ENCODE peak calls at places on chromosome 5, in eight cellular contexts. One of them, this sample, is unnamed.

GRCh38 chr5:146137967-146138403 is 32.6 kb upstream of the PLAC8L1 start:
- DNase-seq in uterus: no peak
- DNase-seq in ovary: no peak
- DNase-seq in brain microvascular endothelial cell: peak; percentile 32
- DNase-seq in CD8-positive, alpha-beta T cell: no peak
- DNase-seq in sigmoid colon: no peak
- DNase-seq in AG04450: peak; percentile 39
- DNase-seq in lung: peak; percentile 48
- DNase-seq in this sample: peak; percentile 9

GRCh38 chr5:117809251-117809650 is 1179.1 kb downstream of the DTWD2 start:
- DNase-seq in CD8-positive, alpha-beta T cell: no peak
- DNase-seq in lung: no peak
- DNase-seq in sigmoid colon: no peak
- DNase-seq in brain microvascular endothelial cell: no peak
- DNase-seq in ovary: no peak
- DNase-seq in uterus: no peak
- DNase-seq in AG04450: no peak
- DNase-seq in this sample: no peak

GRCh38 chr5:130135506-130135905 is 231.2 kb downstream of the CHSY3 start:
- DNase-seq in ovary: no peak
- DNase-seq in CD8-positive, alpha-beta T cell: no peak
- DNase-seq in sigmoid colon: no peak
- DNase-seq in AG04450: no peak
- DNase-seq in lung: no peak
- DNase-seq in uterus: no peak
- DNase-seq in brain microvascular endothelial cell: peak; percentile 72
- DNase-seq in this sample: peak; percentile 80

GRCh38 chr5:27387535-27388073 is 349.2 kb upstream of the CDH9 start:
- DNase-seq in ovary: no peak
- DNase-seq in lung: no peak
- DNase-seq in CD8-positive, alpha-beta T cell: no peak
- DNase-seq in uterus: no peak
- DNase-seq in sigmoid colon: no peak
- DNase-seq in brain microvascular endothelial cell: no peak
- DNase-seq in AG04450: no peak
- DNase-seq in this sample: no peak

GRCh38 chr5:178237431-178238312 is 5.1 kb upstream of the PHYKPL start:
- DNase-seq in uterus: no peak
- DNase-seq in sigmoid colon: no peak
- DNase-seq in lung: no peak
- DNase-seq in ovary: no peak
- DNase-seq in brain microvascular endothelial cell: no peak
- DNase-seq in AG04450: no peak
- DNase-seq in CD8-positive, alpha-beta T cell: no peak
- DNase-seq in this sample: peak; percentile 60

GRCh38 chr5:102511666-102512065 is 12.9 kb upstream of the SLCO6A1 start:
- DNase-seq in lung: no peak
- DNase-seq in AG04450: no peak
- DNase-seq in uterus: no peak
- DNase-seq in sigmoid colon: no peak
- DNase-seq in ovary: no peak
- DNase-seq in CD8-positive, alpha-beta T cell: no peak
- DNase-seq in brain microvascular endothelial cell: peak; percentile 6
- DNase-seq in this sample: no peak

GRCh38 chr5:6583049-6583880 is 49.6 kb downstream of the NSUN2 start:
- DNase-seq in ovary: peak; percentile 69
- DNase-seq in CD8-positive, alpha-beta T cell: no peak
- DNase-seq in lung: peak; percentile 28
- DNase-seq in brain microvascular endothelial cell: no peak
- DNase-seq in AG04450: no peak
- DNase-seq in sigmoid colon: no peak
- DNase-seq in uterus: no peak
- DNase-seq in this sample: no peak

GRCh38 chr5:141040763-141041426 is 10.3 kb upstream of the PCDHB1 start:
- DNase-seq in uterus: peak; percentile 95
- DNase-seq in CD8-positive, alpha-beta T cell: peak; percentile 49
- DNase-seq in brain microvascular endothelial cell: peak; percentile 60
- DNase-seq in lung: peak; percentile 95
- DNase-seq in AG04450: no peak
- DNase-seq in ovary: peak; percentile 91
- DNase-seq in sigmoid colon: peak; percentile 96
- DNase-seq in this sample: peak; percentile 86

GRCh38 chr5:21931076-21931475 is 922.1 kb downstream of the CDH12 start:
- DNase-seq in AG04450: no peak
- DNase-seq in sigmoid colon: no peak
- DNase-seq in brain microvascular endothelial cell: no peak
- DNase-seq in ovary: no peak
- DNase-seq in uterus: no peak
- DNase-seq in CD8-positive, alpha-beta T cell: no peak
- DNase-seq in lung: no peak
- DNase-seq in this sample: no peak

GRCh38 chr5:110880413-110880812 is 141.6 kb downstream of the SLC25A46 start:
- DNase-seq in uterus: no peak
- DNase-seq in ovary: no peak
- DNase-seq in AG04450: peak; percentile 73
- DNase-seq in brain microvascular endothelial cell: peak; percentile 79
- DNase-seq in sigmoid colon: peak; percentile 56
- DNase-seq in lung: peak; percentile 47
- DNase-seq in CD8-positive, alpha-beta T cell: no peak
- DNase-seq in this sample: peak; percentile 55

GRCh38 chr5:161134123-161134522 is 282.1 kb upstream of the ATP10B start:
- DNase-seq in ovary: no peak
- DNase-seq in uterus: no peak
- DNase-seq in lung: no peak
- DNase-seq in AG04450: no peak
- DNase-seq in CD8-positive, alpha-beta T cell: no peak
- DNase-seq in brain microvascular endothelial cell: no peak
- DNase-seq in sigmoid colon: no peak
- DNase-seq in this sample: no peak

GRCh38 chr5:77896338-77896737 is 120.2 kb upstream of the TBCA start:
- DNase-seq in brain microvascular endothelial cell: no peak
- DNase-seq in uterus: no peak
- DNase-seq in ovary: no peak
- DNase-seq in lung: no peak
- DNase-seq in AG04450: no peak
- DNase-seq in CD8-positive, alpha-beta T cell: no peak
- DNase-seq in sigmoid colon: no peak
- DNase-seq in this sample: no peak

GRCh38 chr5:77892061-77893010 is 116.2 kb upstream of the TBCA start:
- DNase-seq in uterus: no peak
- DNase-seq in CD8-positive, alpha-beta T cell: peak; percentile 13
- DNase-seq in lung: no peak
- DNase-seq in sigmoid colon: no peak
- DNase-seq in brain microvascular endothelial cell: no peak
- DNase-seq in AG04450: no peak
- DNase-seq in ovary: no peak
- DNase-seq in this sample: no peak

GRCh38 chr5:77898385-77898784 is 122.2 kb upstream of the TBCA start:
- DNase-seq in AG04450: no peak
- DNase-seq in brain microvascular endothelial cell: no peak
- DNase-seq in uterus: no peak
- DNase-seq in ovary: no peak
- DNase-seq in sigmoid colon: no peak
- DNase-seq in CD8-positive, alpha-beta T cell: no peak
- DNase-seq in lung: no peak
- DNase-seq in this sample: no peak

DNA sequence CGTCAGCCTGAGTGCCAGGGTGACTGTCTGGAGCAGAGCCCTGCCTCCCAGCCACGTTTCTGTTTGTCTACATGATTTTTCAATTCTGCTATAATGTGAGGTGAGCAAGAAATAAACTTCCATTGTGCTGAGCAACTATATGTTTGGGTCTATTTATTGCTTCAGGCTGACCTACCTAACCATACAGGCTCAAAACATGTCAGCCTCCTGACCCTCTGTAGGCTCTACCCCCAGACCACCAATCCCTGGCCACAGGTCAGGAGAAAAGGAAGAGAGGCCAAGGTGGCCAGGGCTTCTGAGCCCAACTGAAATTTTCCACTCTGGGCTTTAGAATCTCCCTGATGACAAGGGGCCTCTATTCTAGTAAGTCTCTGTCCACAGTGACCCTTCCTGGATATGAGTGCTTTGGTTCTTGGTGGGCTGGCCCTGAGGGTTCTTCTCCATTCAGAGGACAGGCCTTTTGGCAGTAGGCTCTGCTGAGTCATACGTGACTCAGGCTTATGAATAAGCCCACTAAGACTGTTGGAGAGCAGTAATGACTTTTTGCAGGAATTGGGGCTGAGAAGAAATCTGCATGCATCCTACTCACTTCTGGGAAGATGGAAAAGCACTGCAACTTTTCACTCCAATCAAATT is 117.2 kb upstream of the TBCA start:
- DNase-seq in CD8-positive, alpha-beta T cell: no peak
- DNase-seq in sigmoid colon: no peak
- DNase-seq in uterus: no peak
- DNase-seq in lung: no peak
- DNase-seq in ovary: no peak
- DNase-seq in brain microvascular endothelial cell: peak; percentile 96
- DNase-seq in AG04450: peak; percentile 90
- DNase-seq in this sample: peak; percentile 68
- H3K27ac ChIP-seq in CD8-positive, alpha-beta T cell: no peak overlapping the region
- H3K27ac ChIP-seq in sigmoid colon: no peak overlapping the region
- H3K27ac ChIP-seq in uterus: no peak overlapping the region
- H3K27ac ChIP-seq in lung: no peak overlapping the region
- H3K27ac ChIP-seq in ovary: no peak overlapping the region
- H3K27ac ChIP-seq in brain microvascular endothelial cell: peak overlapping the region; percentile 58
- H3K27ac ChIP-seq in AG04450: peak overlapping the region; percentile 96
- H3K27ac ChIP-seq in this sample: no peak overlapping the region

GRCh38 chr5:83306572-83307241 is 164.8 kb upstream of the VCAN start:
- DNase-seq in lung: peak; percentile 53
- DNase-seq in AG04450: peak; percentile 53
- DNase-seq in ovary: no peak
- DNase-seq in sigmoid colon: peak; percentile 76
- DNase-seq in brain microvascular endothelial cell: peak; percentile 89
- DNase-seq in CD8-positive, alpha-beta T cell: no peak
- DNase-seq in uterus: no peak
- DNase-seq in this sample: peak; percentile 65
- H3K27ac ChIP-seq in lung: peak overlapping the region; percentile 40
- H3K27ac ChIP-seq in AG04450: no peak overlapping the region
- H3K27ac ChIP-seq in ovary: no peak overlapping the region
- H3K27ac ChIP-seq in sigmoid colon: no peak overlapping the region
- H3K27ac ChIP-seq in brain microvascular endothelial cell: no peak overlapping the region
- H3K27ac ChIP-seq in CD8-positive, alpha-beta T cell: no peak overlapping the region
- H3K27ac ChIP-seq in uterus: no peak overlapping the region
- H3K27ac ChIP-seq in this sample: no peak overlapping the region

DNA sequence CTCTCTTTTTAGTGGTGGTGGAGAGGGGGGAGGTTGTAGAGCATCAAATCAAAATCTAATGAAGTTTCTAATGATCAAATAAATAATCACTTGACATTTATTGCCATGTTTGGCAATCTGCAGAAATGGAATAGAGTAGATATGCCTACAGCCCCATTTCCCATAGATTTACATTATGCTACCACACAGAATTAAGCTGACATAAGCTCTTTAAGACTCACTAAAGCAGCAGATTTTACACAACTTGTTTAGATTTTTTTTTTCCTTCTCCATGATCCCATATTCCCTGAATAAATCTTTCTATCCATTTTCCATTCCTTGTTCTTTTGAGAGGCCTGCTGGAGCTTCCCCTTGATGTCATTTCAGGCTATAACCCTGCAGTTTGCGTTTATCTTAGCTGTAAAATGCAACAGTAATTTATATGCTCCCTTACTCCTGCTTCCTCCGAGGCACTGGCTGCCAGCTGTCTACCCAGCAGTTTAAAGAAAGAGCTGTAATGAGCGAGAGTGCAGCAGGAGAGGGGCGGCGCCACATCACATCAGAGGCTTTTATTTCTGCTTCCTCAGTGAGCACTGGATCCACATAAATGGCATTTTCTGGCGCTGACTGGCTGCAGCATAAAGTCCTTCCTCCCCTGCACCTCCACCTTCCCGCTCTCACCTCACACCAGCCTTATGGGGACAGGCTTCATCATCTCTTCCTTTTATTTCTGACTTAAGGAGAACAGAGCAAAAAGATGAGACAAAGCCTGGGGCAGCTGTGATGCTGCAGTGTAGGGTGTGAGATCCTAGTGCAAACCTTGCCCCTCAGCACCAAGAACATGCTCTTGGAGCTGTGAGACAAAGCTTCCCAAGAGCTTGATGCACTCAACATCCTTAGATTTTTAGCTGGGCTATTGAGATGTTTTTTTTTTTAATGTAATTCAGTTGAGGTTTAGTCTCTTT is 829.4 kb upstream of the ZNF608 start:
- DNase-seq in sigmoid colon: peak; percentile 69
- DNase-seq in ovary: no peak
- DNase-seq in brain microvascular endothelial cell: no peak
- DNase-seq in AG04450: no peak
- DNase-seq in uterus: peak; percentile 23
- DNase-seq in lung: no peak
- DNase-seq in CD8-positive, alpha-beta T cell: no peak
- DNase-seq in this sample: no peak
- H3K27ac ChIP-seq in sigmoid colon: no peak overlapping the region
- H3K27ac ChIP-seq in ovary: no peak overlapping the region
- H3K27ac ChIP-seq in brain microvascular endothelial cell: no peak overlapping the region
- H3K27ac ChIP-seq in AG04450: no peak overlapping the region
- H3K27ac ChIP-seq in uterus: no peak overlapping the region
- H3K27ac ChIP-seq in lung: no peak overlapping the region
- H3K27ac ChIP-seq in CD8-positive, alpha-beta T cell: no peak overlapping the region
- H3K27ac ChIP-seq in this sample: no peak overlapping the region

GRCh38 chr5:10689391-10690081 is 71.5 kb downstream of the DAP start:
- DNase-seq in ovary: no peak
- DNase-seq in lung: no peak
- DNase-seq in sigmoid colon: no peak
- DNase-seq in brain microvascular endothelial cell: peak; percentile 25
- DNase-seq in uterus: no peak
- DNase-seq in CD8-positive, alpha-beta T cell: no peak
- DNase-seq in AG04450: no peak
- DNase-seq in this sample: no peak
- H3K27ac ChIP-seq in ovary: no peak overlapping the region
- H3K27ac ChIP-seq in lung: no peak overlapping the region
- H3K27ac ChIP-seq in sigmoid colon: no peak overlapping the region
- H3K27ac ChIP-seq in brain microvascular endothelial cell: no peak overlapping the region
- H3K27ac ChIP-seq in uterus: no peak overlapping the region
- H3K27ac ChIP-seq in CD8-positive, alpha-beta T cell: no peak overlapping the region
- H3K27ac ChIP-seq in AG04450: no peak overlapping the region
- H3K27ac ChIP-seq in this sample: no peak overlapping the region

DNA sequence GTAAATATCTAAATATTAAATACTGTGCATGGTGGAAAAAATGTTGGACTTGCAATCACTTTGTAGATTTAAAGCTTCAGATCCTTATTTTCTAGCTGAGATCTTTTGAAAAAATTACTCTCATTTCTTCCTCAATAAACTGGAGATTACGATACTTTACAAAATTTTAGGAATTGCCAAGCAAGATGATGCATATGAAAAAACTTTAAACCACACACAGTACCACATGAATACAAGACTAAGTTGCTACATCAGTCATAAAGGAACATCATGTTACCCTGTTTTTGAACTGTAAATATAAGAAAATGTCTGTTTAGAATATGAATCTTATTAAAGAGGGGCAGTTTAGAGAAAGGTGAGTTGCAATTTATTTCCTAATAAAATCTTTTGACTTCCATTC is 703.6 kb upstream of the NUDT12 start:
- DNase-seq in AG04450: no peak
- DNase-seq in brain microvascular endothelial cell: no peak
- DNase-seq in lung: no peak
- DNase-seq in uterus: no peak
- DNase-seq in CD8-positive, alpha-beta T cell: no peak
- DNase-seq in ovary: no peak
- DNase-seq in sigmoid colon: no peak
- DNase-seq in this sample: no peak
- H3K27ac ChIP-seq in AG04450: no peak overlapping the region
- H3K27ac ChIP-seq in brain microvascular endothelial cell: no peak overlapping the region
- H3K27ac ChIP-seq in lung: no peak overlapping the region
- H3K27ac ChIP-seq in uterus: no peak overlapping the region
- H3K27ac ChIP-seq in CD8-positive, alpha-beta T cell: no peak overlapping the region
- H3K27ac ChIP-seq in ovary: no peak overlapping the region
- H3K27ac ChIP-seq in sigmoid colon: no peak overlapping the region
- H3K27ac ChIP-seq in this sample: no peak overlapping the region

GRCh38 chr5:151897017-151897552 is 27.6 kb downstream of the GLRA1 start:
- DNase-seq in lung: no peak
- DNase-seq in AG04450: no peak
- DNase-seq in ovary: no peak
- DNase-seq in uterus: no peak
- DNase-seq in brain microvascular endothelial cell: no peak
- DNase-seq in CD8-positive, alpha-beta T cell: no peak
- DNase-seq in sigmoid colon: no peak
- DNase-seq in this sample: no peak
- H3K27ac ChIP-seq in lung: no peak overlapping the region
- H3K27ac ChIP-seq in AG04450: no peak overlapping the region
- H3K27ac ChIP-seq in ovary: no peak overlapping the region
- H3K27ac ChIP-seq in uterus: no peak overlapping the region
- H3K27ac ChIP-seq in brain microvascular endothelial cell: peak overlapping the region; percentile 86
- H3K27ac ChIP-seq in CD8-positive, alpha-beta T cell: no peak overlapping the region
- H3K27ac ChIP-seq in sigmoid colon: no peak overlapping the region
- H3K27ac ChIP-seq in this sample: no peak overlapping the region

This sample was measured in foreskin keratinocyte.